ENCODE peak calls at places on chromosomes 6 and 20, in seven cellular contexts. A, Y, M, L, C, V and F are unnamed samples.

GRCh38 chr6:139173172-139173571 is 38.3 kb downstream of the HECA start:
- DNase-seq in A (no peak), C (no peak), L (no peak), Y (peak), M (no peak), V (no peak), F (no peak)

GRCh38 chr20:43844778-43845614 is 69.7 kb upstream of the TOX2 start:
- DNase-seq in A (no peak), Y (peak), L (peak), C (peak), V (no peak), M (peak), F (no peak)

GRCh38 chr6:33719326-33719987 is 8.0 kb upstream of the UQCC2 start:
- DNase-seq in Y (peak), C (no peak), A (no peak), L (peak), M (no peak), V (no peak), F (no peak)

GRCh38 chr6:41355952-41356351 is 20.5 kb downstream of the NCR2 start:
- DNase-seq in Y (no peak), M (no peak), A (no peak), V (no peak), L (no peak), C (no peak), F (no peak)

GRCh38 chr6:3119040-3119723 is 671 bp downstream of the BPHL start:
- DNase-seq in C (no peak), L (peak), Y (peak), V (no peak), A (no peak), M (no peak), F (no peak)

GRCh38 chr20:32535953-32536823 is 48.9 kb downstream of the NOL4L start:
- DNase-seq in C (peak), A (peak), L (peak), Y (no peak), M (peak), V (peak), F (peak)

GRCh38 chr20:23086931-23087411 is 847 bp upstream of the CD93 start:
- DNase-seq in Y (no peak), A (no peak), M (no peak), V (no peak), L (no peak), C (no peak), F (no peak)

GRCh38 chr6:27867941-27868705 is 44.1 kb downstream of the OR2B2 start:
- DNase-seq in Y (no peak), A (no peak), M (no peak), C (no peak), L (no peak), V (no peak), F (no peak)

GRCh38 chr6:20599302-20600051 is 65.2 kb downstream of the CDKAL1 start:
- DNase-seq in V (no peak), A (no peak), C (no peak), Y (no peak), L (no peak), M (no peak), F (no peak)

GRCh38 chr6:170152111-170152926 is 138.6 kb downstream of the DLL1 start:
- DNase-seq in C (no peak), M (no peak), L (no peak), Y (peak), V (no peak), A (no peak), F (no peak)

GRCh38 chr20:208937-209566 is 18.0 kb upstream of the DEFB129 start:
- DNase-seq in M (peak), V (peak), Y (peak), A (no peak), L (peak), C (no peak), F (no peak)

GRCh38 chr6:42911171-42912021 is 4.5 kb upstream of the PTCRA start:
- DNase-seq in M (no peak), C (no peak), V (no peak), A (no peak), Y (no peak), L (no peak), F (no peak)

GRCh38 chr6:21278078-21278790 is 315.3 kb upstream of the SOX4 start:
- DNase-seq in C (no peak), L (no peak), M (no peak), A (no peak), Y (no peak), V (no peak), F (no peak)